ENCODE peak calls at places on chromosome 12, in six cellular contexts. Y is adrenal gland; R is activated CD8-positive, alpha-beta memory T cell treated with anti-CD3 and anti-CD28 coated beads for 48 hours; E is pancreas; U is brain pericyte; I is thoracic aorta. P is an unnamed sample.

GRCh38 chr12:111720457-111720856 is 34.6 kb downstream of the ACAD10 start:
- DNase-seq in E (no peak), U (no peak), I (no peak), Y (no peak), R (no peak), P (no peak)

GRCh38 chr12:30862486-30862885 is 64.1 kb upstream of the TSPAN11 start:
- DNase-seq in R (no peak), I (no peak), E (no peak), U (peak), Y (no peak), P (no peak)

GRCh38 chr12:75672212-75672611 is 160.8 kb upstream of the KRR1 start:
- DNase-seq in U (no peak), Y (no peak), R (no peak), I (no peak), E (no peak), P (no peak)

GRCh38 chr12:1608783-1609119 is 14.4 kb upstream of the FBXL14 start:
- DNase-seq in E (no peak), Y (no peak), I (no peak), U (no peak), R (no peak), P (no peak)

GRCh38 chr12:109291531-109292341 is 17.3 kb downstream of the FOXN4 start:
- DNase-seq in Y (peak), E (no peak), R (no peak), I (no peak), U (no peak), P (no peak)

GRCh38 chr12:39272934-39273770 is 169.8 kb downstream of the KIF21A start:
- DNase-seq in U (no peak), I (no peak), E (no peak), Y (no peak), R (no peak), P (no peak)

GRCh38 chr12:2924019-2924418 is 33.3 kb downstream of the TULP3 start:
- DNase-seq in E (no peak), U (no peak), R (no peak), Y (no peak), I (no peak), P (no peak)

GRCh38 chr12:94873368-94874085 is 130.0 kb downstream of the NDUFA12 start:
- DNase-seq in I (no peak), E (peak), U (no peak), Y (no peak), R (no peak), P (peak)

GRCh38 chr12:124469193-124469888 is 98.1 kb downstream of the NCOR2 start:
- DNase-seq in I (no peak), U (no peak), Y (no peak), R (no peak), E (no peak), P (no peak)

GRCh38 chr12:29644536-29645162 is 139.1 kb downstream of the TMTC1 start:
- DNase-seq in U (no peak), E (no peak), Y (no peak), R (no peak), I (no peak), P (no peak)

GRCh38 chr12:55932546-55932919 is 1.6 kb downstream of the DGKA start:
- DNase-seq in Y (no peak), U (no peak), E (no peak), I (no peak), R (no peak), P (no peak)